ENCODE peak calls at places on chromosomes 12 and 14, in four cellular contexts. R, T, G and N are unnamed samples.

GRCh38 chr14:95463173-95463901 is 53.1 kb downstream of the SYNE3 start:
- DNase-seq in R (peak), T (peak), G (no peak), N (no peak)

GRCh38 chr14:102525213-102526143 is 15.9 kb upstream of the ANKRD9 start:
- DNase-seq in R (peak), T (peak), G (peak), N (no peak)

GRCh38 chr12:96230646-96231045 is 36.5 kb downstream of the ELK3 start:
- DNase-seq in R (no peak), T (no peak), G (no peak), N (no peak)

GRCh38 chr14:69501362-69501964 is 16.9 kb downstream of the PLEKHD1 start:
- DNase-seq in R (no peak), T (no peak), G (no peak), N (no peak)

GRCh38 chr14:48111151-48111550 is 435.7 kb upstream of the MDGA2 start:
- DNase-seq in R (no peak), T (no peak), G (peak), N (no peak)

GRCh38 chr12:5184159-5184558 is 140.5 kb downstream of the KCNA5 start:
- DNase-seq in R (no peak), T (no peak), G (peak), N (no peak)

GRCh38 chr14:70152081-70152480 is 36.7 kb downstream of the SLC8A3 start:
- DNase-seq in R (no peak), T (no peak), G (no peak), N (no peak)

GRCh38 chr12:64739778-64740177 is 19.4 kb downstream of the GNS start:
- DNase-seq in R (no peak), T (no peak), G (peak), N (no peak)

GRCh38 chr12:2541805-2542204 is 253.0 kb upstream of the FKBP4 start:
- DNase-seq in R (no peak), T (no peak), G (no peak), N (no peak)

GRCh38 chr12:52660934-52661333 is 8.9 kb upstream of the KRT2 start:
- DNase-seq in R (no peak), T (no peak), G (no peak), N (no peak)

GRCh38 chr12:68532204-68532886 is 78.4 kb upstream of the RAP1B start:
- DNase-seq in R (no peak), T (no peak), G (no peak), N (no peak)

GRCh38 chr14:99158150-99158549 is 113.8 kb downstream of the BCL11B start:
- DNase-seq in R (no peak), T (no peak), G (no peak), N (no peak)

GRCh38 chr12:39277416-39277815 is 165.5 kb downstream of the KIF21A start:
- DNase-seq in R (no peak), T (no peak), G (peak), N (no peak)

GRCh38 chr12:17030338-17030737 is 424.4 kb upstream of the LMO3 start:
- DNase-seq in R (no peak), T (no peak), G (no peak), N (no peak)

GRCh38 chr12:132373967-132374820 is 44.8 kb upstream of the GALNT9 start:
- DNase-seq in R (no peak), T (no peak), G (no peak), N (no peak)

GRCh38 chr12:9673404-9674225 is 4.1 kb downstream of the CLEC2D start:
- DNase-seq in R (peak), T (peak), G (peak), N (peak)

GRCh38 chr12:96425973-96426372 is 25.7 kb upstream of the CDK17 start:
- DNase-seq in R (no peak), T (no peak), G (peak), N (no peak)

GRCh38 chr12:124044809-124045321 is 71.8 kb downstream of the ZNF664 start:
- DNase-seq in R (no peak), T (no peak), G (peak), N (no peak)

GRCh38 chr14:56310643-56311042 is 192.4 kb downstream of the PELI2 start:
- DNase-seq in R (no peak), T (no peak), G (no peak), N (no peak)

GRCh38 chr12:96447256-96447655 is 42.1 kb upstream of the CFAP54 start:
- DNase-seq in R (no peak), T (no peak), G (no peak), N (no peak)

GRCh38 chr12:93387780-93388179 is 10.1 kb downstream of the NUDT4 start:
- DNase-seq in R (no peak), T (no peak), G (peak), N (no peak)

GRCh38 chr12:6956332-6956727 is 5.2 kb downstream of the PTPN6 start:
- DNase-seq in R (no peak), T (no peak), G (no peak), N (no peak)

GRCh38 chr12:6954754-6955461 is 3.8 kb downstream of the PTPN6 start:
- DNase-seq in R (no peak), T (no peak), G (no peak), N (no peak)

GRCh38 chr12:6954316-6954710 is 3.2 kb downstream of the PTPN6 start:
- DNase-seq in R (no peak), T (no peak), G (no peak), N (no peak)

GRCh38 chr12:6957151-6957701 is 6.1 kb downstream of the PTPN6 start:
- DNase-seq in R (no peak), T (no peak), G (no peak), N (no peak)

GRCh38 chr12:6955462-6956331 is 4.5 kb downstream of the PTPN6 start:
- DNase-seq in R (no peak), T (no peak), G (no peak), N (no peak)
- H3K4me3 ChIP-seq in R (no peak), T (no peak), G (no peak), N (no peak)

DNA sequence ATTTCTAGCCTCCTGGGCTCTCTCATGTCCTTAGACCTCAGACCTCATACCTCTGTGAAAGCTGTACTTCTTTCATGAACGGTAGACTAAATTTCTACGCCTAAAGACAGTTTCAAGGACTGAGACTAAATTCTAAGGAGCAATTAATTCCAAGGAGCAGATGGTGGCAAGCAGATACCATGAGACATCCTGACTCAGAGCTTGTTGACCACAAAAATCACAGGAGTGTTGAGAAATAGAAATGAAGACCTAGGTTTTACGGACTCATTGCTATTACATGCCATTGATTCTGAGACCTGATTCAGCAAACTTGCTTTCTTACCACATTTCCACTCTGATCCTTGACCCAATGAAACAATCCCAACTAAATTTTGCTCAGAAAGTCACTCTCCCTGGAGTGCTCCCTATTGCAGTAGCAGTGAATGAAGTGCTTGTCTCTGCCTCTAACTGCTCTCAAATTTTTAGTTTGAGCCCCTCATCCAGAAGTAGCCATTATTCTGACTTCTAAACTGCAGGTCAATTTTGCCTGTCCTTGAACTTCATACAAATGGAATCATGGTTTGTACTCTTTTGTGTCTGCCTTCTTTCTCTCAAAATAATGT is 52.0 kb downstream of the PEX5 start:
- DNase-seq in R (no peak), T (no peak), G (peak), N (peak)
- H3K4me3 ChIP-seq in R (no peak), T (no peak), G (no peak), N (no peak)

DNA sequence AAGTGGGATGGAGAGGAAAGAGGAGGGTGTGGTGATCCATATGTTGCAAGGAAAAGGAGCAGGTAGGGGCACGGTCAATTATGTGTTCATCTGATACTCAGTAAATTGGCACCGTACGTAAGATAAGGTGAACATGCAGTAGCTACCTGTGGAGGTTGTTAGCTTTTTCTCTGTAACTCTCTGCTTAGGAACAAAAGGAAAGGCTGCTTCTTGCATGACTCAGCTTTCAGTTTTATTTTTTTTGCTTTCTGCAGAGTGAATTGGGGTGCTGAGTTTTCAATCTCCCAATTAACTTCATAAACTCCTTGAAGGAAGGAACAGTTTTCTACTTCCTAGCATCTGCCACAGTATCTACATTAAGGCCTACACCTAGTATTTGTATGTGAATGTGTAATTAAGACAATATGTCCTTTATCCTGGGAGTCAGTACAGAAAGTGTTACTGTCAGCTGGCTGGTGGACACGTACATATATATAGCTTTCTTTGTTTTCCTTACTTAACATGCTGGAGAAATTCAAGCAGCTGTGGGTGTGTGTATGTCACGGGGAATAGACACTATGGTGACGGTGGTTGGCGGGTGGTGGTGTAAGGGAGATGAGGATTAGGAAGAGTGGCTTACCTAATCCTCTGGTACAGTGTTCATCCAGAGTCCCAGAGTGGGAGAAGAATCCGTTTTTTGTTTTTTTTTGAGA is 40.1 kb upstream of the WNK1 start:
- DNase-seq in R (peak), T (no peak), G (peak), N (no peak)
- H3K4me3 ChIP-seq in R (no peak), T (no peak), G (no peak), N (no peak)

DNA sequence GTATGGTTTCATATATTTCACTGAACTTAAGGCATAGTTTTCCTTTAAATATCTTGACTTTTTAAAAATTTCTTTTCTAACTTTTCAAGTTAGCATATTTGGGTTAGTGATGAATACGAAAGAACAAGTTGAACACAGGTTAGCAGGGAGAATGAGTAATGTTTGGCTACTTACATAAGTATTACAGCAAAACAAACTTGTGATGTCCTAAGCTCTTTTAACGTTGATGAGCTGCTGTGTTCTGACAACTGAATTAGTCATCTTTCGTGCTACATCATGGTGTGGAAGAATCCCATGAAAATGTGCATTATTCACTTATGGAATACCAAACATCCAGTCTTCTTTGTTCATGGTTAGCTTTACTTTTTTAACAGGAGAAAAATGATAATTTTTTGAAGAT is 36.3 kb upstream of the PDZRN4 start:
- DNase-seq in R (no peak), T (no peak), G (peak), N (no peak)
- H3K4me3 ChIP-seq in R (no peak), T (no peak), G (no peak), N (no peak)

GRCh38 chr14:22152161-22152870 is 436.7 kb downstream of the DAD1 start:
- DNase-seq in R (no peak), T (peak), G (no peak), N (no peak)

GRCh38 chr14:22158560-22158959 is 430.5 kb downstream of the DAD1 start:
- DNase-seq in R (no peak), T (no peak), G (no peak), N (no peak)

GRCh38 chr14:22159049-22159448 is 430.0 kb downstream of the DAD1 start:
- DNase-seq in R (peak), T (peak), G (peak), N (no peak)

GRCh38 chr14:22152901-22153300 is 436.1 kb downstream of the DAD1 start:
- DNase-seq in R (no peak), T (no peak), G (no peak), N (no peak)

GRCh38 chr14:22155582-22155981 is 433.4 kb downstream of the DAD1 start:
- DNase-seq in R (no peak), T (no peak), G (peak), N (no peak)
- H3K4me3 ChIP-seq in R (no peak), T (no peak), G (no peak), N (no peak)

GRCh38 chr14:80017796-80018195 is 193.5 kb downstream of the DIO2 start:
- DNase-seq in R (no peak), T (no peak), G (no peak), N (no peak)
- H3K4me3 ChIP-seq in R (no peak), T (no peak), G (no peak), N (no peak)

GRCh38 chr12:54987611-54988231 is 3.2 kb upstream of the TESPA1 start:
- DNase-seq in R (no peak), T (no peak), G (no peak), N (no peak)

GRCh38 chr12:54983536-54984102 is 943 bp downstream of the TESPA1 start:
- DNase-seq in R (no peak), T (no peak), G (no peak), N (no peak)

GRCh38 chr12:54981796-54982195 is 2.8 kb downstream of the TESPA1 start:
- DNase-seq in R (no peak), T (no peak), G (no peak), N (no peak)

GRCh38 chr12:54988402-54989054 is 4.0 kb upstream of the TESPA1 start:
- DNase-seq in R (peak), T (peak), G (no peak), N (no peak)

GRCh38 chr12:54984602-54985376 is at the start of gene TESPA1:
- DNase-seq in R (peak), T (peak), G (no peak), N (no peak)
- H3K4me3 ChIP-seq in R (peak), T (no peak), G (no peak), N (no peak)